ENCODE peak calls at places on chromosomes 13 and 19, in seven cellular contexts. One of them, this sample, is unnamed.

GRCh38 chr13:63025741-63026140 is 1610.1 kb upstream of the PCDH20 start:
- DNase-seq in fibroblast of lung: no peak
- DNase-seq in left ventricle myocardium inferior: no peak
- DNase-seq in lower leg skin: no peak
- DNase-seq in ascending aorta: no peak
- DNase-seq in GM12865: no peak
- DNase-seq in H9: no peak
- DNase-seq in this sample: no peak

GRCh38 chr13:21453352-21454089 is 5.6 kb downstream of the ZDHHC20 start:
- DNase-seq in fibroblast of lung: no peak
- DNase-seq in left ventricle myocardium inferior: no peak
- DNase-seq in lower leg skin: no peak
- DNase-seq in ascending aorta: no peak
- DNase-seq in GM12865: no peak
- DNase-seq in H9: no peak
- DNase-seq in this sample: peak

GRCh38 chr13:29315847-29316246 is 279.6 kb downstream of the SLC7A1 start:
- DNase-seq in fibroblast of lung: no peak
- DNase-seq in left ventricle myocardium inferior: no peak
- DNase-seq in lower leg skin: no peak
- DNase-seq in ascending aorta: no peak
- DNase-seq in GM12865: no peak
- DNase-seq in H9: no peak
- DNase-seq in this sample: no peak

GRCh38 chr13:29654807-29655547 is 59.5 kb upstream of the SLC7A1 start:
- DNase-seq in fibroblast of lung: peak
- DNase-seq in left ventricle myocardium inferior: no peak
- DNase-seq in lower leg skin: no peak
- DNase-seq in ascending aorta: no peak
- DNase-seq in GM12865: no peak
- DNase-seq in H9: no peak
- DNase-seq in this sample: peak

GRCh38 chr13:23656637-23657036 is 86.4 kb downstream of the TNFRSF19 start:
- DNase-seq in fibroblast of lung: peak
- DNase-seq in left ventricle myocardium inferior: no peak
- DNase-seq in lower leg skin: no peak
- DNase-seq in ascending aorta: no peak
- DNase-seq in GM12865: peak
- DNase-seq in H9: no peak
- DNase-seq in this sample: peak

GRCh38 chr19:36417752-36418286 is 625 bp downstream of the ZFP82 start:
- DNase-seq in fibroblast of lung: no peak
- DNase-seq in left ventricle myocardium inferior: no peak
- DNase-seq in lower leg skin: no peak
- DNase-seq in ascending aorta: no peak
- DNase-seq in GM12865: no peak
- DNase-seq in H9: peak
- DNase-seq in this sample: no peak

GRCh38 chr19:58317481-58318072 is 9.2 kb upstream of the ZSCAN22 start:
- DNase-seq in fibroblast of lung: peak
- DNase-seq in left ventricle myocardium inferior: no peak
- DNase-seq in lower leg skin: no peak
- DNase-seq in ascending aorta: no peak
- DNase-seq in GM12865: peak
- DNase-seq in H9: no peak
- DNase-seq in this sample: peak

GRCh38 chr13:23427342-23428182 is 5.9 kb downstream of the SACS start:
- DNase-seq in fibroblast of lung: peak
- DNase-seq in left ventricle myocardium inferior: no peak
- DNase-seq in lower leg skin: no peak
- DNase-seq in ascending aorta: peak
- DNase-seq in GM12865: no peak
- DNase-seq in H9: no peak
- DNase-seq in this sample: peak

GRCh38 chr13:90049989-90050671 is 1297.4 kb upstream of the MIR17HG start:
- DNase-seq in fibroblast of lung: no peak
- DNase-seq in left ventricle myocardium inferior: no peak
- DNase-seq in lower leg skin: no peak
- DNase-seq in ascending aorta: no peak
- DNase-seq in GM12865: no peak
- DNase-seq in H9: no peak
- DNase-seq in this sample: no peak

GRCh38 chr13:82291852-82292251 is 1590.4 kb downstream of the SLITRK1 start:
- DNase-seq in fibroblast of lung: no peak
- DNase-seq in left ventricle myocardium inferior: no peak
- DNase-seq in lower leg skin: no peak
- DNase-seq in ascending aorta: no peak
- DNase-seq in GM12865: no peak
- DNase-seq in H9: no peak
- DNase-seq in this sample: no peak

GRCh38 chr13:51997641-51998330 is 13.5 kb downstream of the ATP7B start:
- DNase-seq in fibroblast of lung: no peak
- DNase-seq in left ventricle myocardium inferior: no peak
- DNase-seq in lower leg skin: no peak
- DNase-seq in ascending aorta: no peak
- DNase-seq in GM12865: no peak
- DNase-seq in H9: peak
- DNase-seq in this sample: no peak

GRCh38 chr13:98083507-98083906 is 59.4 kb upstream of the FARP1 start:
- DNase-seq in fibroblast of lung: peak
- DNase-seq in left ventricle myocardium inferior: no peak
- DNase-seq in lower leg skin: no peak
- DNase-seq in ascending aorta: no peak
- DNase-seq in GM12865: no peak
- DNase-seq in H9: no peak
- DNase-seq in this sample: peak

GRCh38 chr13:21971662-21972635 is 301.1 kb downstream of the FGF9 start:
- DNase-seq in fibroblast of lung: no peak
- DNase-seq in left ventricle myocardium inferior: no peak
- DNase-seq in lower leg skin: no peak
- DNase-seq in ascending aorta: no peak
- DNase-seq in GM12865: no peak
- DNase-seq in H9: no peak
- DNase-seq in this sample: peak

GRCh38 chr19:44720945-44721344 is 22.0 kb downstream of the CEACAM16 start:
- DNase-seq in fibroblast of lung: peak
- DNase-seq in left ventricle myocardium inferior: no peak
- DNase-seq in lower leg skin: no peak
- DNase-seq in ascending aorta: no peak
- DNase-seq in GM12865: peak
- DNase-seq in H9: no peak
- DNase-seq in this sample: no peak

GRCh38 chr19:18610245-18610555 is 2.5 kb upstream of the TMEM59L start:
- DNase-seq in fibroblast of lung: no peak
- DNase-seq in left ventricle myocardium inferior: no peak
- DNase-seq in lower leg skin: no peak
- DNase-seq in ascending aorta: no peak
- DNase-seq in GM12865: no peak
- DNase-seq in H9: no peak
- DNase-seq in this sample: no peak

GRCh38 chr13:103081435-103081834 is 15.2 kb upstream of the SLC10A2 start:
- DNase-seq in fibroblast of lung: no peak
- DNase-seq in left ventricle myocardium inferior: no peak
- DNase-seq in lower leg skin: no peak
- DNase-seq in ascending aorta: no peak
- DNase-seq in GM12865: no peak
- DNase-seq in H9: no peak
- DNase-seq in this sample: no peak

GRCh38 chr13:74134777-74135305 is 637 bp upstream of the KLF12 start:
- DNase-seq in fibroblast of lung: no peak
- DNase-seq in left ventricle myocardium inferior: peak
- DNase-seq in lower leg skin: peak
- DNase-seq in ascending aorta: peak
- DNase-seq in GM12865: peak
- DNase-seq in H9: no peak
- DNase-seq in this sample: no peak

GRCh38 chr13:48527955-48528354 is 4.9 kb downstream of the RCBTB2 start:
- DNase-seq in fibroblast of lung: no peak
- DNase-seq in left ventricle myocardium inferior: no peak
- DNase-seq in lower leg skin: no peak
- DNase-seq in ascending aorta: no peak
- DNase-seq in GM12865: no peak
- DNase-seq in H9: no peak
- DNase-seq in this sample: no peak

GRCh38 chr19:38852231-38853044 is 2.7 kb upstream of the HNRNPL start:
- DNase-seq in fibroblast of lung: peak
- DNase-seq in left ventricle myocardium inferior: peak
- DNase-seq in lower leg skin: peak
- DNase-seq in ascending aorta: peak
- DNase-seq in GM12865: peak
- DNase-seq in H9: peak
- DNase-seq in this sample: peak

GRCh38 chr13:21309542-21310172 is 133.2 kb downstream of the MRPL57 start:
- DNase-seq in fibroblast of lung: no peak
- DNase-seq in left ventricle myocardium inferior: no peak
- DNase-seq in lower leg skin: no peak
- DNase-seq in ascending aorta: no peak
- DNase-seq in GM12865: no peak
- DNase-seq in H9: no peak
- DNase-seq in this sample: no peak

GRCh38 chr13:104984296-104984818 is 1551.1 kb downstream of the EFNB2 start:
- DNase-seq in fibroblast of lung: peak
- DNase-seq in left ventricle myocardium inferior: peak
- DNase-seq in lower leg skin: peak
- DNase-seq in ascending aorta: no peak
- DNase-seq in GM12865: peak
- DNase-seq in H9: no peak
- DNase-seq in this sample: no peak

GRCh38 chr13:41645313-41645712 is 188.0 kb downstream of the RGCC start:
- DNase-seq in fibroblast of lung: peak
- DNase-seq in left ventricle myocardium inferior: no peak
- DNase-seq in lower leg skin: no peak
- DNase-seq in ascending aorta: peak
- DNase-seq in GM12865: no peak
- DNase-seq in H9: no peak
- DNase-seq in this sample: peak

GRCh38 chr19:41919948-41920712 is 8.1 kb downstream of the ERFL start:
- DNase-seq in fibroblast of lung: no peak
- DNase-seq in left ventricle myocardium inferior: no peak
- DNase-seq in lower leg skin: no peak
- DNase-seq in ascending aorta: no peak
- DNase-seq in GM12865: no peak
- DNase-seq in H9: no peak
- DNase-seq in this sample: no peak

GRCh38 chr19:13398182-13398581 is 108.1 kb downstream of the CACNA1A start:
- DNase-seq in fibroblast of lung: no peak
- DNase-seq in left ventricle myocardium inferior: no peak
- DNase-seq in lower leg skin: no peak
- DNase-seq in ascending aorta: no peak
- DNase-seq in GM12865: no peak
- DNase-seq in H9: no peak
- DNase-seq in this sample: no peak

DNA sequence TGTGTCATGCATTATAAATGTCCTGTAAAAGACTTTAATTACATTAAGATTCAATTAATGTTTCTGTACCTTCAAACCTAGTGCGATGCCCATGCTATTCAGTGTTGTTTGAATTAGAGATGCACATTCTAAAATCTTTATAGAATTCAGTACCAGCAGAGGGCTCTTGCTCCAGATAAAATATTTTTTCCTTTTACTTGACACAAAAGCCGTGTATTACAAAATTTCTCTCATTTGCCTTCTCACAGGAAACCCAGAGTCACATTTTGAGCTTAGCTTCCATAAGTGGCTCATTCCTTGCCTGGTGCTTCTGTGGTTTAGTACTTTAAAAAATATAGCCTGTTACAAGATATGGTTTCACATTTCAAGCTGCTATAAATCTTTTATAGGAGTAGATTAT is 101.2 kb downstream of the RNF17 start:
- DNase-seq in fibroblast of lung: no peak
- DNase-seq in left ventricle myocardium inferior: no peak
- DNase-seq in lower leg skin: no peak
- DNase-seq in ascending aorta: no peak
- DNase-seq in GM12865: no peak
- DNase-seq in H9: no peak
- DNase-seq in this sample: peak
- TF ChIP-seq CTCF in fibroblast of lung: no peak
- TF ChIP-seq CTCF in left ventricle myocardium inferior: peak
- TF ChIP-seq CTCF in lower leg skin: no peak
- TF ChIP-seq CTCF in ascending aorta: peak
- TF ChIP-seq CTCF in GM12865: no peak
- TF ChIP-seq CTCF in H9: no peak
- TF ChIP-seq CTCF in this sample: peak

DNA sequence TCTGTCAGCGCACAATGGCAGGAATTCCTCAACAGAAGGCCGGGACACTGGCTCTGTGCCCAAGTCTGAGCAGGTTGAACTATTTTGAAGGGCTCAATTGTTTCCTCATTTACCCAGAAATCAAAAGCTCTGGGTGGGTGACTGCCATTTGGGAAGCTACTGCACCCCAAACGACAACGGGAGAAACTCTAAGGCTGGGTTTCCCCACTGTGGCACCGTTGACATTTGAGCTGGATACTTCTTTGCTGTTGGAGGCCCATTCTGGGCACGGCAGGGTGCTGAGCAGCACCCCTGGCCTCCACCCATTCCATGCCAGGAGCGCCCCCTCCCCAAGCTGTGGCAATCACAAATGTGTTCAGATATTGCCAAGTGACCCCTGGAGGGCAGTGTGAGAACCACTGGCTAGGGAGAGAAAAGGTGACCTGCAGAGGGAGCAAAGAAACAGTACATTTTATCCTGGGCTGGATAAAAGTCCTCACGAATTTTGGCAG is 62.5 kb downstream of the RFX2 start:
- DNase-seq in fibroblast of lung: peak
- DNase-seq in left ventricle myocardium inferior: no peak
- DNase-seq in lower leg skin: peak
- DNase-seq in ascending aorta: no peak
- DNase-seq in GM12865: peak
- DNase-seq in H9: peak
- DNase-seq in this sample: peak
- TF ChIP-seq CTCF in fibroblast of lung: peak
- TF ChIP-seq CTCF in left ventricle myocardium inferior: peak
- TF ChIP-seq CTCF in lower leg skin: no peak
- TF ChIP-seq CTCF in ascending aorta: peak
- TF ChIP-seq CTCF in GM12865: peak
- TF ChIP-seq CTCF in H9: peak
- TF ChIP-seq CTCF in this sample: peak

GRCh38 chr13:95222733-95223018 is 78.6 kb downstream of the ABCC4 start:
- DNase-seq in fibroblast of lung: no peak
- DNase-seq in left ventricle myocardium inferior: no peak
- DNase-seq in lower leg skin: peak
- DNase-seq in ascending aorta: no peak
- DNase-seq in GM12865: peak
- DNase-seq in H9: no peak
- DNase-seq in this sample: no peak
- TF ChIP-seq CTCF in fibroblast of lung: no peak
- TF ChIP-seq CTCF in left ventricle myocardium inferior: no peak
- TF ChIP-seq CTCF in lower leg skin: no peak
- TF ChIP-seq CTCF in ascending aorta: no peak
- TF ChIP-seq CTCF in GM12865: peak
- TF ChIP-seq CTCF in H9: peak
- TF ChIP-seq CTCF in this sample: no peak

DNA sequence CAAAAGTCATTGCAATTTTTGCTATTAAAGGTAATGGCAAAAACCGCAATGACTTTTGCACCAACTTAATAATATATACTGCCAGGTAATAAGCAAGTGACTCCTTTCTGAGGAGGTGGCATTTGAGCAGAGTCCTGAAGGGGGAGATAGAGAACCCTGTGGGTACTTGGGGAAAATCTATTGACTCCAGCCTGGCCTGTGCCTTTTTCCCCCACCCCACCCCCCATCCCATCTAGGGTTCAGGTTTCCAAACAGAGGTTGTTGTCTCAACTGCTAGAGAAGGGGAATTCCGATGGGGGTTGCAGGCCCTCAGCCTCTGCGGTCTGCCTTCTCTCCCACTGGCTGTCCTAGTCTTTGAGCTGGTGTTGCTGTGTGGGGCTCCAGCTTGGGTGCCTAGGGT is 11.5 kb downstream of the S1PR2 start:
- DNase-seq in fibroblast of lung: peak
- DNase-seq in left ventricle myocardium inferior: no peak
- DNase-seq in lower leg skin: no peak
- DNase-seq in ascending aorta: no peak
- DNase-seq in GM12865: peak
- DNase-seq in H9: peak
- DNase-seq in this sample: peak
- TF ChIP-seq CTCF in fibroblast of lung: peak
- TF ChIP-seq CTCF in left ventricle myocardium inferior: peak
- TF ChIP-seq CTCF in lower leg skin: no peak
- TF ChIP-seq CTCF in ascending aorta: no peak
- TF ChIP-seq CTCF in GM12865: peak
- TF ChIP-seq CTCF in H9: peak
- TF ChIP-seq CTCF in this sample: peak